ENCODE peak calls at places on chromosomes 16 and 17, in six cellular contexts. Y is K562, C is transverse colon, M is stomach, X is SK-N-SH, B is sigmoid colon. U is an unnamed sample. For H3K4me1 and H3K36me3, the result is how much of the 10 kb centered on the place peaks cover.

GRCh38 chr17:79362086-79362995 is 248.5 kb downstream of the RBFOX3 start:
- DNase-seq in Y (no peak), C (no peak), M (no peak), X (peak), B (no peak), U (no peak)

GRCh38 chr16:77432264-77432663 is 2.6 kb downstream of the ADAMTS18 start:
- DNase-seq in Y (no peak), C (no peak), M (no peak), X (no peak), B (no peak), U (no peak)

GRCh38 chr17:68424861-68425260 is 32.4 kb downstream of the WIPI1 start:
- DNase-seq in Y (no peak), C (no peak), M (no peak), X (no peak), B (no peak), U (peak)

GRCh38 chr16:30901201-30902069 is 5.0 kb downstream of the CTF1 start:
- DNase-seq in Y (no peak), C (no peak), M (no peak), X (no peak), B (no peak), U (no peak)

GRCh38 chr16:89167425-89167941 is 4.1 kb upstream of the CDH15 start:
- DNase-seq in Y (peak), C (peak), M (peak), X (peak), B (peak), U (no peak)

GRCh38 chr17:38996660-38997337 is 29.6 kb upstream of the FBXO47 start:
- DNase-seq in Y (no peak), C (no peak), M (no peak), X (no peak), B (no peak), U (no peak)

GRCh38 chr16:7400117-7400890 is 67.7 kb downstream of the RBFOX1 start:
- DNase-seq in Y (no peak), C (no peak), M (no peak), X (no peak), B (no peak), U (no peak)

GRCh38 chr17:51748749-51749604 is 409.5 kb downstream of the CA10 start:
- DNase-seq in Y (no peak), C (no peak), M (no peak), X (no peak), B (no peak), U (no peak)

GRCh38 chr17:49407981-49408501 is 6.6 kb downstream of the PHB1 start:
- DNase-seq in Y (peak), C (peak), M (peak), X (peak), B (peak), U (peak)

GRCh38 chr17:42672038-42672437 is 4.8 kb downstream of the PLEKHH3 start:
- DNase-seq in Y (no peak), C (no peak), M (no peak), X (no peak), B (no peak), U (no peak)

GRCh38 chr17:42518046-42518754 is 17.8 kb upstream of the NAGLU start:
- DNase-seq in Y (peak), C (peak), M (peak), X (no peak), B (peak), U (peak)

GRCh38 chr16:19223235-19223847 is 55.3 kb downstream of the SYT17 start:
- DNase-seq in Y (peak), C (peak), M (peak), X (no peak), B (no peak), U (no peak)

GRCh38 chr16:64717871-64718270 is 404.0 kb downstream of the CDH11 start:
- DNase-seq in Y (no peak), C (no peak), M (no peak), X (no peak), B (no peak), U (no peak)

GRCh38 chr17:11330871-11331270 is 89.9 kb downstream of the SHISA6 start:
- DNase-seq in Y (no peak), C (no peak), M (no peak), X (no peak), B (no peak), U (no peak)

GRCh38 chr16:48499822-48500440 is 110.0 kb downstream of the N4BP1 start:
- DNase-seq in Y (no peak), C (peak), M (no peak), X (peak), B (peak), U (no peak)

GRCh38 chr17:28147026-28147425 is 104.5 kb downstream of the NLK start:
- DNase-seq in Y (no peak), C (no peak), M (no peak), X (no peak), B (no peak), U (no peak)

GRCh38 chr17:47800686-47801085 is 20.9 kb downstream of the OSBPL7 start:
- DNase-seq in Y (no peak), C (no peak), M (no peak), X (peak), B (no peak), U (peak)

GRCh38 chr16:68528686-68529379 is 10.3 kb upstream of the ZFP90 start:
- DNase-seq in Y (peak), C (peak), M (peak), X (peak), B (peak), U (peak)

GRCh38 chr17:83114706-83115105 is 35.3 kb downstream of the METRNL start:
- DNase-seq in Y (no peak), C (no peak), M (no peak), X (no peak), B (no peak), U (no peak)

GRCh38 chr16:49643429-49644142 is 212.3 kb downstream of the ZNF423 start:
- DNase-seq in Y (no peak), C (no peak), M (no peak), X (no peak), B (no peak), U (peak)

GRCh38 chr16:17343729-17344128 is 127.0 kb downstream of the XYLT1 start:
- DNase-seq in Y (no peak), C (no peak), M (no peak), X (no peak), B (peak), U (no peak)

GRCh38 chr17:8477653-8478441 is 42.2 kb downstream of the NDEL1 start:
- DNase-seq in Y (no peak), C (no peak), M (no peak), X (no peak), B (no peak), U (no peak)

GRCh38 chr16:24208710-24209109 is 47.4 kb upstream of the CACNG3 start:
- DNase-seq in Y (no peak), C (no peak), M (no peak), X (peak), B (no peak), U (no peak)

DNA sequence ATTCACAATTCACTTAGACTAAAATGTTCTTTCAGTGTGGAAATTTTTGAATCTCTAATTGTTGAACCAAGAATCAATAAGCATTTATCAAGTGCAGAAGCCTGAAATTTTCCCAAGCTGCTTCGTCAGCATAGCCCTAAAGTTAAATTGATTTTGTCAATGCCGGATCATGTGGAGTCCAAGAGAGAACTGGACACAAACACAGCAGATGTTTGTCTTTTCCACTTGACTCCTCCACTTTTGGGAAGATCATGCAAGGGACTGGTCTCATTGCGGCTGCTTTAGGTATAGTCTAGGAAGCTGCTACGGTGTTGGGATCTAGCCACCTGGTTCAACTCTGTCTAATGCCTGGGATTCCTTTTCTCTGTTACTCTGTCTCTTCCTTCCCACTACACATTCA is 95.7 kb downstream of the CYB561 start:
- DNase-seq in Y (no peak), C (no peak), M (no peak), X (no peak), B (no peak), U (no peak)
- H3K4me1 ChIP-seq in Y (under half), C (under half), M (under half), X (under half), B (under half), U (under half)

GRCh38 chr16:2456551-2457153 is 3.3 kb upstream of the TEDC2 start:
- DNase-seq in Y (no peak), C (no peak), M (no peak), X (no peak), B (no peak), U (no peak)

GRCh38 chr16:2459647-2460390 is at the start of gene TEDC2:
- DNase-seq in Y (peak), C (peak), M (peak), X (peak), B (peak), U (peak)

GRCh38 chr16:2458887-2459646 is 842 bp upstream of the TEDC2 start:
- DNase-seq in Y (peak), C (no peak), M (no peak), X (no peak), B (no peak), U (no peak)

GRCh38 chr16:2457267-2457666 is 2.6 kb upstream of the TEDC2 start:
- DNase-seq in Y (no peak), C (no peak), M (no peak), X (no peak), B (no peak), U (no peak)

GRCh38 chr16:2457946-2458345 is 2.0 kb upstream of the TEDC2 start:
- DNase-seq in Y (no peak), C (no peak), M (no peak), X (no peak), B (no peak), U (no peak)
- H3K36me3 ChIP-seq in Y (half or more), C (under half), M (under half), X (under half), B (under half), U (under half)

GRCh38 chr16:2778692-2778958 is 1.5 kb upstream of the ELOB start:
- DNase-seq in Y (no peak), C (no peak), M (no peak), X (no peak), B (no peak), U (peak)
- TF ChIP-seq EP300 in Y (no peak), C (no peak), M (no peak), X (no peak), B (no peak), U (no peak)

DNA sequence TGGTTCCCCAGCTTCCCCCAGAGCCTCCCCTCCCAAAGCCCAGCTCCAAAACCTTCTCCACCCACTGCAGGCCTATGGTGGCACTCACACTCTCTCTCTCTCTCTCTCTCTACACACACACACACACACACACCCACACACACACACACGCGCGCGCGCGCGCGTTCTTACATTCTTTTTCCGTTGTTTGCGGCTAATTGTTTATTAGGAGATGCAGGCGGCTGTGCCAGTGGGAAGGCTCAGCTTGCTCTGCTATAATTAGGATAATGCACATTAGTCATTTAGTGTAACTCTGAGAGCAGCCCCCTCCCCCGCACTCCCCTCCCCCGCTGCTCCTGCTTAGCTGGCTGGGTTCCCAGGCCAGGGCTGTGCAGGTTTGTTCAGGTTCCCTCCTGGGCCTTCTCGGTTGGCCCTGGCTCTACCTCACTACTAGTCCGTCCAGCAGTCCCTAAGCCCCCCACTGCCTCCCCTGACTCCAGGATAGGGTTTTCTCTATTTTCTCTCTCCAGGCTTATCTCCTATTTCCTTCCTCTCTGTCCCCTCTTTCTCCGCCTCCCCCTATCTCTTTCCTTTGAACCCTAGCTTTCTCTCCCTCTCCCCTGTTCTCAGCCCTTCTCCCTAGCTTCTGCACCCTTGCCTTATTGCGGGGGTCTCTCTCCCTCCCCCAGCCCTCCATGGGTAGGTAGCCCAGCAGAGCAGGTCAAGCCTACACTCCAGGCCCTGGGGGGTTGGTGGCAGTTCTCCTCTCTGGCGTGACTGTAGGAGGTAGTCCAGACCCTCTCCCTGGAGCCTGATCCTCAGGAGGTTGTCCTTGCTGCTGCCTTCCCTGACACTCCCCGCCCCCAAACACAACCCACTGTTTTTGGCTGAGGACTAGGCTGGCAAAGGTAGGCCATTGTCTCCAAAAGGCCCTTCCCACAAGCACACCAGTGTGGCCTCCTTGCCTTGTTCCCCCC is 34.0 kb downstream of the TMEM132E start:
- DNase-seq in Y (peak), C (no peak), M (no peak), X (peak), B (no peak), U (no peak)
- H3K4me1 ChIP-seq in Y (under half), C (under half), M (under half), X (half or more), B (under half), U (under half)

GRCh38 chr17:45262516-45263476 is 902 bp upstream of the SPATA32 start:
- DNase-seq in Y (no peak), C (no peak), M (no peak), X (no peak), B (peak), U (no peak)
- H3K36me3 ChIP-seq in Y (half or more), C (under half), M (under half), X (under half), B (under half), U (under half)

GRCh38 chr16:9049241-9049640 is 42.2 kb upstream of the HAPSTR1 start:
- DNase-seq in Y (no peak), C (no peak), M (no peak), X (no peak), B (no peak), U (no peak)

GRCh38 chr16:9050102-9050830 is 41.2 kb upstream of the HAPSTR1 start:
- DNase-seq in Y (peak), C (no peak), M (no peak), X (peak), B (no peak), U (no peak)

GRCh38 chr16:9046667-9047055 is 44.8 kb upstream of the HAPSTR1 start:
- DNase-seq in Y (no peak), C (no peak), M (no peak), X (no peak), B (no peak), U (no peak)

GRCh38 chr16:9048302-9048700 is 43.1 kb upstream of the HAPSTR1 start:
- DNase-seq in Y (no peak), C (no peak), M (no peak), X (no peak), B (no peak), U (no peak)

DNA sequence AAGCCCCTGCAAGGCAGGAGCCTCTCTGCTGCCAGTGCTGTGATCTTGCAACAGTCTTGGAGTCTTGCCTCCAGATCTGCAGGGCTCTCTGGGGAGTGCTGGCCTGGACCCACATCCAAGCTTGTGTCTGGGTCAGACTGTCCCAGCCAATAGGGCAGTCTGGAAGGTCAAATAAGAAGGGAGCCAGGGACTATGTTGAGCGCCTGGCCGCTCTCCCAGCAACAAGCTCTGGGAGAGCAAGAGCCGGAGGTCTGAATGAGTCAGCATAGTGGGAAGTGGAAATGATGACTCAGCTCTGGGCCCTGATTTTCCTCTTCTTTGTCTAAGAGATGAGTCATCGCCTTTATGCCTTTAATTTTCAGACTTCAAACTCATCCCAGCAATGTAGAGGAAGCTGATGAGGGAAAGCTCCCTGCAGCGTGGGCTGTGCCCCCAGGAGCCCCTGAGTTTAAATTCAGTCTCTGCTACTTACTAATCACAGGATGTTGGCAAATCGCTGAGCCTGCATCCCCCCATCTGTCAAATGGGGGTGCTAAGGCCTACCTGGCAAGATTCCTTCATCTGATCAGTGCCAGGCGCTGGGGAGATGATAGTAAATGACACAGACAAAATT is 43.6 kb upstream of the HAPSTR1 start:
- DNase-seq in Y (peak), C (peak), M (peak), X (no peak), B (peak), U (peak)
- TF ChIP-seq EP300 in Y (peak), C (no peak), M (no peak), X (no peak), B (no peak), U (no peak)

GRCh38 chr16:16143941-16144340 is 79.4 kb downstream of the ABCC6 start:
- DNase-seq in Y (peak), C (no peak), M (no peak), X (no peak), B (no peak), U (no peak)

GRCh38 chr16:16141784-16142396 is 81.4 kb downstream of the ABCC6 start:
- DNase-seq in Y (no peak), C (no peak), M (no peak), X (no peak), B (no peak), U (no peak)

GRCh38 chr16:16141141-16141540 is 82.2 kb downstream of the ABCC6 start:
- DNase-seq in Y (no peak), C (no peak), M (no peak), X (no peak), B (no peak), U (no peak)

GRCh38 chr16:16144416-16144815 is 78.9 kb downstream of the ABCC6 start:
- DNase-seq in Y (no peak), C (no peak), M (no peak), X (no peak), B (no peak), U (no peak)

DNA sequence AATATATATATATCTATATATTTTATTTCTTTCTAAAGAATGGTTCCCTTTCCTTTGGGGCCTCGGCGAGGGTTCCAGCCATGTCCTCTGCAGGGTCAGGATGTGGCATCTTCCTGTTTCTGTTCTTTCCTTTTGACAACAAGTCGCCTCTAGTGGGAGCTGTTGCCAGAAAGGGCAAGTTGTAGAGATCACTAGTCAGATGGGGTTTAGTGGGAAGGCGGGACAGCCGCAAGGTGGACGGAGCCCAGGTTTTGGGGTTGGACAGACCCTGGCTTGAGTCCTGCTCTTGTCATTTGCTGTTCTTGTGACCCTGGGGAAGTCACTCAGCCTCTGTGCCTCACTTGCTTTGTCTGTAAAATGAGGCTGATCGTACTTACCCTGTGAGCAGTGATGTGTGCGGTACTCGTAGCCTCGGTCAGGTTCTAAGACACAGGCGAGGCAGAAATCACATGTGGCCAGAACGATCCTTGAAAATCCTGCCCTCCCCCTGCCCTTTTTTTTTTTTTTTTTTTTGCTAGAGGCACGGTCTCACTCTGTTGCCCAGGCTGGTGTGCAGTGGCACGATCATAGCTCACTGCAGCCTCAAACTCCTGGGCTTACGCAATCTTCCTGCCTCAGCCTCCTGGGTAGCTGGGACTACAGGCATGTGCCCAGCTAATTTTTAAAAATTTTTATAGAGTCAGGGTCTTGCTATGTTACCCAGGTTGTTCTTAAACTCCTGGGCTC is 80.1 kb downstream of the ABCC6 start:
- DNase-seq in Y (peak), C (no peak), M (no peak), X (no peak), B (no peak), U (no peak)
- H3K4me1 ChIP-seq in Y (under half), C (under half), M (under half), X (under half), B (under half), U (under half)

GRCh38 chr17:78101542-78101941 is 27.0 kb downstream of the TMC6 start:
- DNase-seq in Y (no peak), C (no peak), M (no peak), X (no peak), B (peak), U (no peak)
- H3K36me3 ChIP-seq in Y (under half), C (under half), M (half or more), X (half or more), B (under half), U (half or more)

GRCh38 chr17:61211233-61211632 is 188.4 kb upstream of the TBX2 start:
- DNase-seq in Y (no peak), C (no peak), M (no peak), X (no peak), B (no peak), U (no peak)

GRCh38 chr17:61209524-61209923 is 190.1 kb upstream of the TBX2 start:
- DNase-seq in Y (no peak), C (no peak), M (no peak), X (no peak), B (no peak), U (no peak)

GRCh38 chr17:61214753-61215152 is 184.9 kb upstream of the TBX2 start:
- DNase-seq in Y (no peak), C (no peak), M (no peak), X (no peak), B (no peak), U (no peak)

GRCh38 chr17:61216066-61216465 is 183.6 kb upstream of the TBX2 start:
- DNase-seq in Y (no peak), C (no peak), M (no peak), X (no peak), B (no peak), U (no peak)

GRCh38 chr17:61212655-61213054 is 187.0 kb upstream of the TBX2 start:
- DNase-seq in Y (no peak), C (no peak), M (no peak), X (no peak), B (no peak), U (no peak)
- TF ChIP-seq EP300 in Y (no peak), C (no peak), M (no peak), X (no peak), B (no peak), U (no peak)